ENCODE peak calls at places on chromosomes 6 and 20, in ten cellular contexts. I is MM.1S; Y is psoas muscle; S is NCI-H774; P is PC-3; G is hepatocyte; D is breast epithelium; A is left ventricle myocardium inferior; Q is effector memory CD8-positive, alpha-beta T cell; E is NCI-H1105. F is an unnamed sample.

GRCh38 chr20:3135507-3136070 is 24.1 kb downstream of the FASTKD5 start:
- DNase-seq in I (no peak), Y (no peak), S (no peak), P (peak), G (no peak), D (no peak), A (no peak), Q (no peak), E (no peak), F (no peak)

GRCh38 chr6:55892749-55893357 is 17.5 kb upstream of the BMP5 start:
- DNase-seq in I (no peak), Y (no peak), S (no peak), P (no peak), G (no peak), D (no peak), A (no peak), Q (no peak), E (no peak), F (no peak)

GRCh38 chr6:158819977-158820632 is 937 bp upstream of the EZR start:
- DNase-seq in I (no peak), Y (no peak), S (no peak), P (no peak), G (peak), D (no peak), A (no peak), Q (no peak), E (no peak), F (no peak)

GRCh38 chr6:55379895-55380294 is 52.6 kb downstream of the GFRAL start:
- DNase-seq in I (no peak), Y (no peak), S (no peak), P (no peak), G (no peak), D (no peak), A (no peak), Q (no peak), E (no peak), F (no peak)

GRCh38 chr20:58640446-58640845 is 10.6 kb upstream of the STX16 start:
- DNase-seq in I (no peak), Y (no peak), S (no peak), P (peak), G (no peak), D (no peak), A (no peak), Q (no peak), E (no peak), F (no peak)

GRCh38 chr20:58215116-58215515 is 13.3 kb downstream of the ANKRD60 start:
- DNase-seq in I (no peak), Y (no peak), S (no peak), P (no peak), G (no peak), D (no peak), A (no peak), Q (no peak), E (no peak), F (no peak)

GRCh38 chr20:25025986-25026605 is 31.8 kb downstream of the ACSS1 start:
- DNase-seq in I (no peak), Y (no peak), S (no peak), P (no peak), G (no peak), D (no peak), A (no peak), Q (no peak), E (no peak), F (no peak)

GRCh38 chr6:144895890-144896289 is 610.8 kb downstream of the UTRN start:
- DNase-seq in I (no peak), Y (no peak), S (no peak), P (no peak), G (no peak), D (no peak), A (no peak), Q (no peak), E (no peak), F (no peak)

GRCh38 chr20:6956574-6956973 is 189.1 kb downstream of the BMP2 start:
- DNase-seq in I (no peak), Y (no peak), S (no peak), P (peak), G (no peak), D (no peak), A (no peak), Q (no peak), E (no peak), F (no peak)

GRCh38 chr6:100719883-100720682 is 161.0 kb downstream of the ASCC3 start:
- DNase-seq in I (peak), Y (no peak), S (peak), P (peak), G (peak), D (no peak), A (no peak), Q (no peak), E (no peak), F (no peak)

GRCh38 chr6:72669324-72669723 is 47.5 kb downstream of the KCNQ5 start:
- DNase-seq in I (no peak), Y (no peak), S (no peak), P (no peak), G (no peak), D (no peak), A (no peak), Q (no peak), E (no peak), F (no peak)

GRCh38 chr6:167091149-167092107 is 31.5 kb upstream of the CCR6 start:
- DNase-seq in I (no peak), Y (no peak), S (no peak), P (no peak), G (no peak), D (no peak), A (no peak), Q (no peak), E (no peak), F (peak)

GRCh38 chr6:17178754-17179153 is 76.9 kb downstream of the STMND1 start:
- DNase-seq in I (no peak), Y (no peak), S (peak), P (no peak), G (no peak), D (no peak), A (no peak), Q (no peak), E (peak), F (no peak)